ENCODE peak calls at places on chromosomes 16 and 17, in five cellular contexts. N is activated CD8-positive, alpha-beta T cell treated with anti-CD3 and anti-CD28 coated beads for 36 hours; F is activated CD8-positive, alpha-beta memory T cell treated with anti-CD3 and anti-CD28 coated beads, Interleukin-2, amount 50 U/mL, for 4 hours; I is NCI-H1092 treated with DMSO at 0.1 percent for 48 hours; C is left cardiac atrium. Q is an unnamed sample.

GRCh38 chr16:83002351-83003334 is 375.9 kb downstream of the CDH13 start:
- DNase-seq in N (no peak), F (no peak), I (peak), C (no peak), Q (peak)

GRCh38 chr16:71552698-71553503 is 24.0 kb downstream of the TAT start:
- DNase-seq in N (no peak), F (no peak), I (no peak), C (no peak), Q (no peak)

GRCh38 chr16:19844945-19845641 is 39.6 kb downstream of the GPRC5B start:
- DNase-seq in N (no peak), F (no peak), I (no peak), C (no peak), Q (no peak)

GRCh38 chr16:11319529-11320146 is 25.6 kb upstream of the RMI2 start:
- DNase-seq in N (no peak), F (no peak), I (no peak), C (no peak), Q (no peak)

GRCh38 chr16:87165885-87166284 is 151.3 kb downstream of the C16orf95 start:
- DNase-seq in N (no peak), F (no peak), I (no peak), C (no peak), Q (no peak)

GRCh38 chr16:75308011-75308410 is 56.6 kb upstream of the BCAR1 start:
- DNase-seq in N (no peak), F (no peak), I (no peak), C (no peak), Q (no peak)

GRCh38 chr17:35129973-35130351 is 8.5 kb downstream of the FNDC8 start:
- DNase-seq in N (no peak), F (no peak), I (no peak), C (no peak), Q (no peak)

GRCh38 chr17:30831663-30832437 is at the start of gene ATAD5:
- DNase-seq in N (peak), F (peak), I (peak), C (peak), Q (peak)

GRCh38 chr17:37019745-37020129 is 71.0 kb downstream of the AATF start:
- DNase-seq in N (no peak), F (no peak), I (no peak), C (no peak), Q (no peak)

GRCh38 chr16:71364306-71364705 is 5.8 kb downstream of the CALB2 start:
- DNase-seq in N (no peak), F (no peak), I (no peak), C (no peak), Q (no peak)

Q was measured in NCI-H2029 treated with DMSO at 0.1 percent for 48 hours.